ENCODE peak calls at places on chromosomes 16 and 17, in eight cellular contexts. One of them, this sample, is unnamed.

GRCh38 chr16:73054732-73055481 is 7.0 kb upstream of the ZFHX3 start:
- DNase-seq in CD8-positive, alpha-beta memory T cell: no peak
- DNase-seq in GM23338: peak; percentile 63
- DNase-seq in esophagus squamous epithelium: no peak
- DNase-seq in ovary: no peak
- DNase-seq in heart left ventricle: no peak
- DNase-seq in PC-9: peak; percentile 62
- DNase-seq in fibroblast of lung: peak; percentile 90
- DNase-seq in this sample: no peak

GRCh38 chr17:3754458-3755334 is 31.0 kb downstream of the HASPIN start:
- DNase-seq in CD8-positive, alpha-beta memory T cell: peak; percentile 74
- DNase-seq in GM23338: peak; percentile 100
- DNase-seq in esophagus squamous epithelium: no peak
- DNase-seq in ovary: peak; percentile 40
- DNase-seq in heart left ventricle: no peak
- DNase-seq in PC-9: peak; percentile 100
- DNase-seq in fibroblast of lung: no peak
- DNase-seq in this sample: peak; percentile 97

GRCh38 chr17:73747221-73748002 is 103.2 kb upstream of the SDK2 start:
- DNase-seq in CD8-positive, alpha-beta memory T cell: no peak
- DNase-seq in GM23338: no peak
- DNase-seq in esophagus squamous epithelium: no peak
- DNase-seq in ovary: no peak
- DNase-seq in heart left ventricle: peak; percentile 62
- DNase-seq in PC-9: no peak
- DNase-seq in fibroblast of lung: no peak
- DNase-seq in this sample: peak; percentile 16

GRCh38 chr17:12613566-12613965 is 52.1 kb upstream of the MYOCD start:
- DNase-seq in CD8-positive, alpha-beta memory T cell: no peak
- DNase-seq in GM23338: peak; percentile 47
- DNase-seq in esophagus squamous epithelium: no peak
- DNase-seq in ovary: no peak
- DNase-seq in heart left ventricle: no peak
- DNase-seq in PC-9: no peak
- DNase-seq in fibroblast of lung: no peak
- DNase-seq in this sample: no peak

GRCh38 chr16:75099738-75100615 is 16.6 kb downstream of the LDHD start:
- DNase-seq in CD8-positive, alpha-beta memory T cell: peak; percentile 28
- DNase-seq in GM23338: no peak
- DNase-seq in esophagus squamous epithelium: no peak
- DNase-seq in ovary: no peak
- DNase-seq in heart left ventricle: peak; percentile 59
- DNase-seq in PC-9: no peak
- DNase-seq in fibroblast of lung: no peak
- DNase-seq in this sample: peak; percentile 36

GRCh38 chr16:80824623-80825364 is 20.4 kb upstream of the CDYL2 start:
- DNase-seq in CD8-positive, alpha-beta memory T cell: peak; percentile 19
- DNase-seq in GM23338: peak; percentile 81
- DNase-seq in esophagus squamous epithelium: no peak
- DNase-seq in ovary: no peak
- DNase-seq in heart left ventricle: no peak
- DNase-seq in PC-9: no peak
- DNase-seq in fibroblast of lung: peak; percentile 81
- DNase-seq in this sample: peak; percentile 62

GRCh38 chr16:24253192-24253591 is 2.9 kb upstream of the CACNG3 start:
- DNase-seq in CD8-positive, alpha-beta memory T cell: peak; percentile 41
- DNase-seq in GM23338: peak; percentile 95
- DNase-seq in esophagus squamous epithelium: no peak
- DNase-seq in ovary: no peak
- DNase-seq in heart left ventricle: no peak
- DNase-seq in PC-9: peak; percentile 11
- DNase-seq in fibroblast of lung: peak; percentile 40
- DNase-seq in this sample: peak; percentile 55

GRCh38 chr17:55897301-55897700 is 146.4 kb downstream of the PCTP start:
- DNase-seq in CD8-positive, alpha-beta memory T cell: no peak
- DNase-seq in GM23338: no peak
- DNase-seq in esophagus squamous epithelium: no peak
- DNase-seq in ovary: no peak
- DNase-seq in heart left ventricle: no peak
- DNase-seq in PC-9: no peak
- DNase-seq in fibroblast of lung: no peak
- DNase-seq in this sample: no peak

GRCh38 chr17:6701719-6702118 is 11.4 kb downstream of the SLC13A5 start:
- DNase-seq in CD8-positive, alpha-beta memory T cell: no peak
- DNase-seq in GM23338: peak; percentile 93
- DNase-seq in esophagus squamous epithelium: no peak
- DNase-seq in ovary: no peak
- DNase-seq in heart left ventricle: no peak
- DNase-seq in PC-9: peak; percentile 35
- DNase-seq in fibroblast of lung: no peak
- DNase-seq in this sample: no peak

GRCh38 chr17:73524941-73525679 is 119.1 kb downstream of the SDK2 start:
- DNase-seq in CD8-positive, alpha-beta memory T cell: no peak
- DNase-seq in GM23338: no peak
- DNase-seq in esophagus squamous epithelium: no peak
- DNase-seq in ovary: no peak
- DNase-seq in heart left ventricle: no peak
- DNase-seq in PC-9: no peak
- DNase-seq in fibroblast of lung: no peak
- DNase-seq in this sample: no peak

GRCh38 chr16:878071-878784 is 77.7 kb upstream of the GNG13 start:
- DNase-seq in CD8-positive, alpha-beta memory T cell: no peak
- DNase-seq in GM23338: peak; percentile 53
- DNase-seq in esophagus squamous epithelium: no peak
- DNase-seq in ovary: no peak
- DNase-seq in heart left ventricle: peak; percentile 22
- DNase-seq in PC-9: no peak
- DNase-seq in fibroblast of lung: no peak
- DNase-seq in this sample: no peak

GRCh38 chr17:7047566-7047965 is 3.7 kb upstream of the SLC16A11 start:
- DNase-seq in CD8-positive, alpha-beta memory T cell: no peak
- DNase-seq in GM23338: no peak
- DNase-seq in esophagus squamous epithelium: no peak
- DNase-seq in ovary: no peak
- DNase-seq in heart left ventricle: no peak
- DNase-seq in PC-9: no peak
- DNase-seq in fibroblast of lung: no peak
- DNase-seq in this sample: no peak

GRCh38 chr17:65553646-65554567 is 7.5 kb downstream of the AXIN2 start:
- DNase-seq in CD8-positive, alpha-beta memory T cell: no peak
- DNase-seq in GM23338: no peak
- DNase-seq in esophagus squamous epithelium: no peak
- DNase-seq in ovary: no peak
- DNase-seq in heart left ventricle: no peak
- DNase-seq in PC-9: no peak
- DNase-seq in fibroblast of lung: no peak
- DNase-seq in this sample: no peak
- H3K27ac ChIP-seq in CD8-positive, alpha-beta memory T cell: no peak overlapping the region
- H3K27ac ChIP-seq in GM23338: no peak overlapping the region
- H3K27ac ChIP-seq in esophagus squamous epithelium: no peak overlapping the region
- H3K27ac ChIP-seq in ovary: no peak overlapping the region
- H3K27ac ChIP-seq in heart left ventricle: no peak overlapping the region
- H3K27ac ChIP-seq in PC-9: no peak overlapping the region
- H3K27ac ChIP-seq in fibroblast of lung: peak overlapping the region; percentile 62
- H3K27ac ChIP-seq in this sample: no peak overlapping the region

GRCh38 chr16:47276522-47276921 is 132.8 kb upstream of the NETO2 start:
- DNase-seq in CD8-positive, alpha-beta memory T cell: no peak
- DNase-seq in GM23338: no peak
- DNase-seq in esophagus squamous epithelium: no peak
- DNase-seq in ovary: no peak
- DNase-seq in heart left ventricle: no peak
- DNase-seq in PC-9: no peak
- DNase-seq in fibroblast of lung: no peak
- DNase-seq in this sample: no peak

DNA sequence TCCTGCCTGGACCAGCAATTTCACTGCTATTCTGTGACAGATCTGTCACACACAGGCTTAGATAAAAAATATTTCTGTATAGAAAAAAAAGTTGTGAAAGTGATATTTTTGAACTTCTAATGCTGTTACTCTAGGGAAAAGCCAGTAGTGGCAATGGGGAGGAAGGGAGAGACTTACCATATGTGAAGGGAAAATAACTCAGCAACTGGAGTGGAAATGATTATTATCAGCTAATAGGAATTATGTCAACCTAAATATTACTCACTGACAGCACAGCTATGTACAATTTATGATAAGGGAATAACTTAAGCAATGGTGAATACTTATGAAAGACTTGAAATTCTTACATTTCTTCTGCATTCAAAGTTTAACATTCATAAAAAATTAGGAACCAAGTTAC is 134.8 kb upstream of the NETO2 start:
- DNase-seq in CD8-positive, alpha-beta memory T cell: no peak
- DNase-seq in GM23338: no peak
- DNase-seq in esophagus squamous epithelium: no peak
- DNase-seq in ovary: no peak
- DNase-seq in heart left ventricle: no peak
- DNase-seq in PC-9: no peak
- DNase-seq in fibroblast of lung: no peak
- DNase-seq in this sample: no peak
- H3K4me3 ChIP-seq in CD8-positive, alpha-beta memory T cell: no peak overlapping the region
- H3K4me3 ChIP-seq in GM23338: no peak overlapping the region
- H3K4me3 ChIP-seq in esophagus squamous epithelium: no peak overlapping the region
- H3K4me3 ChIP-seq in ovary: no peak overlapping the region
- H3K4me3 ChIP-seq in heart left ventricle: no peak overlapping the region
- H3K4me3 ChIP-seq in PC-9: no peak overlapping the region
- H3K4me3 ChIP-seq in fibroblast of lung: no peak overlapping the region
- H3K4me3 ChIP-seq in this sample: no peak overlapping the region

GRCh38 chr17:51670899-51671298 is 410.6 kb downstream of the UTP18 start:
- DNase-seq in CD8-positive, alpha-beta memory T cell: no peak
- DNase-seq in GM23338: no peak
- DNase-seq in esophagus squamous epithelium: no peak
- DNase-seq in ovary: no peak
- DNase-seq in heart left ventricle: no peak
- DNase-seq in PC-9: no peak
- DNase-seq in fibroblast of lung: no peak
- DNase-seq in this sample: no peak

GRCh38 chr17:51668155-51668962 is 408.0 kb downstream of the UTP18 start:
- DNase-seq in CD8-positive, alpha-beta memory T cell: no peak
- DNase-seq in GM23338: no peak
- DNase-seq in esophagus squamous epithelium: no peak
- DNase-seq in ovary: no peak
- DNase-seq in heart left ventricle: no peak
- DNase-seq in PC-9: no peak
- DNase-seq in fibroblast of lung: no peak
- DNase-seq in this sample: no peak

GRCh38 chr17:51667722-51668083 is 407.4 kb downstream of the UTP18 start:
- DNase-seq in CD8-positive, alpha-beta memory T cell: no peak
- DNase-seq in GM23338: no peak
- DNase-seq in esophagus squamous epithelium: no peak
- DNase-seq in ovary: no peak
- DNase-seq in heart left ventricle: no peak
- DNase-seq in PC-9: no peak
- DNase-seq in fibroblast of lung: no peak
- DNase-seq in this sample: no peak

GRCh38 chr17:51666971-51667721 is 406.8 kb downstream of the UTP18 start:
- DNase-seq in CD8-positive, alpha-beta memory T cell: no peak
- DNase-seq in GM23338: no peak
- DNase-seq in esophagus squamous epithelium: no peak
- DNase-seq in ovary: no peak
- DNase-seq in heart left ventricle: no peak
- DNase-seq in PC-9: no peak
- DNase-seq in fibroblast of lung: no peak
- DNase-seq in this sample: no peak

DNA sequence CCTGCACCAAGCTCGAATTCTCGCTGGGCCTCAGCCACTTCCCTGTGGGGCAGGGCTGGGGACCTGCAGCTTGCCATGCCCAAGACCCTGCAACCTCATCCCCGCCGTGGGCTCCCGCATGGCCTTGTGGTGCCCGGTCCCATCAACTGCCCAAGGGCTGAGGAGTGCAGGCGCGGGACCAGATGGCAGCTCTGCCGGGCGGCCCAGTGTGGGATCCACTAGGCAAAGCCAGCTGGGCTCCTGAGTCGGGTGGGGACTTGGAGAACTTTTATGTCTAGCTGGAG is 408.6 kb downstream of the UTP18 start:
- DNase-seq in CD8-positive, alpha-beta memory T cell: no peak
- DNase-seq in GM23338: no peak
- DNase-seq in esophagus squamous epithelium: no peak
- DNase-seq in ovary: no peak
- DNase-seq in heart left ventricle: no peak
- DNase-seq in PC-9: no peak
- DNase-seq in fibroblast of lung: no peak
- DNase-seq in this sample: no peak
- H3K4me1 ChIP-seq in CD8-positive, alpha-beta memory T cell: no peaks in the 10 kb centered on the region
- H3K4me1 ChIP-seq in GM23338: no peaks in the 10 kb centered on the region
- H3K4me1 ChIP-seq in esophagus squamous epithelium: no peaks in the 10 kb centered on the region
- H3K4me1 ChIP-seq in ovary: no peaks in the 10 kb centered on the region
- H3K4me1 ChIP-seq in heart left ventricle: no peaks in the 10 kb centered on the region
- H3K4me1 ChIP-seq in PC-9: no peaks in the 10 kb centered on the region
- H3K4me1 ChIP-seq in fibroblast of lung: no peaks in the 10 kb centered on the region
- H3K4me1 ChIP-seq in this sample: no peaks in the 10 kb centered on the region

GRCh38 chr17:64017381-64017980 is 3.0 kb downstream of the ICAM2 start:
- DNase-seq in CD8-positive, alpha-beta memory T cell: no peak
- DNase-seq in GM23338: peak; percentile 27
- DNase-seq in esophagus squamous epithelium: no peak
- DNase-seq in ovary: no peak
- DNase-seq in heart left ventricle: no peak
- DNase-seq in PC-9: no peak
- DNase-seq in fibroblast of lung: no peak
- DNase-seq in this sample: no peak

GRCh38 chr17:64022631-64023063 is 2.2 kb upstream of the ICAM2 start:
- DNase-seq in CD8-positive, alpha-beta memory T cell: no peak
- DNase-seq in GM23338: no peak
- DNase-seq in esophagus squamous epithelium: no peak
- DNase-seq in ovary: no peak
- DNase-seq in heart left ventricle: no peak
- DNase-seq in PC-9: no peak
- DNase-seq in fibroblast of lung: no peak
- DNase-seq in this sample: no peak

GRCh38 chr17:64019486-64020067 is 856 bp downstream of the ICAM2 start:
- DNase-seq in CD8-positive, alpha-beta memory T cell: no peak
- DNase-seq in GM23338: no peak
- DNase-seq in esophagus squamous epithelium: no peak
- DNase-seq in ovary: no peak
- DNase-seq in heart left ventricle: no peak
- DNase-seq in PC-9: no peak
- DNase-seq in fibroblast of lung: no peak
- DNase-seq in this sample: no peak

GRCh38 chr17:64016974-64017373 is 3.5 kb downstream of the ICAM2 start:
- DNase-seq in CD8-positive, alpha-beta memory T cell: no peak
- DNase-seq in GM23338: no peak
- DNase-seq in esophagus squamous epithelium: no peak
- DNase-seq in ovary: no peak
- DNase-seq in heart left ventricle: no peak
- DNase-seq in PC-9: no peak
- DNase-seq in fibroblast of lung: no peak
- DNase-seq in this sample: no peak

DNA sequence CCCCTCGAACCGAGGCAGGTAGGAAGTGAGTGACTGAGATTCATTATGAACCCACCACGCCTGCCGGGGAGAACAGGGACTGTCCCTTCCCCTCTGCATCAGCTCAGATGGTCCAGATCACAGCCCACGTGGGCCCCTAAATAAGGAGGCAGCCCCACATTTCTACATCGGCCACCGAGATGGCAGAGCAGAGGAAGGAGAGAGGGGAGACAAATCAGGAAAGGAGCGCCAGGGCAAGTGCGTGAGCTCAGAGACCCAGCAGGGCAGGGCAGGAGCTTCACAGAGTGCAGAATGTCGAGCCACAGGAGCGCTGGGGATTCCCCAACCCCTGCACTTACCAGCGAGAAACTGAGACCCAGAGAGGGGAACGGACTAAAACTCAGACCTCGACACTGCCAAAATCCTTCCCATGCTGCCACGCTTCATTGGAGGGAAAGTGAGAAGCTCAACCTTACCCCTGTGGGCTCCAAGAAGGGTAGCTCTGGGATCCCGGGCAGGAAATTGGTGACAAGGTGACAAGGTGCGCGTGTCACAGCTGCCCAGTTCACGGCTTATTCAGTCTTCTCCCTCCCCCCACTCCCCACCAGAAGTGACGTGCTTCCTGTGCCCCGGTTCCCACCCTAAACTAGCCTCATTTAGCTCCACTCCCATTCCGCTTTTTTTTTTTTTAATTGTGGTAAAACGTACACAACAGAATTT is at the start of gene ICAM2:
- DNase-seq in CD8-positive, alpha-beta memory T cell: peak; percentile 98
- DNase-seq in GM23338: peak; percentile 16
- DNase-seq in esophagus squamous epithelium: peak; percentile 38
- DNase-seq in ovary: no peak
- DNase-seq in heart left ventricle: peak; percentile 77
- DNase-seq in PC-9: no peak
- DNase-seq in fibroblast of lung: no peak
- DNase-seq in this sample: peak; percentile 78
- H3K27ac ChIP-seq in CD8-positive, alpha-beta memory T cell: peak within 1 kb of the TSS; percentile 90
- H3K27ac ChIP-seq in GM23338: no peak within 1 kb of the TSS
- H3K27ac ChIP-seq in esophagus squamous epithelium: peak within 1 kb of the TSS; percentile 86
- H3K27ac ChIP-seq in ovary: no peak within 1 kb of the TSS
- H3K27ac ChIP-seq in heart left ventricle: peak within 1 kb of the TSS; percentile 94
- H3K27ac ChIP-seq in PC-9: no peak within 1 kb of the TSS
- H3K27ac ChIP-seq in fibroblast of lung: no peak within 1 kb of the TSS
- H3K27ac ChIP-seq in this sample: peak within 1 kb of the TSS; percentile 92

This sample was measured in small intestine.